ENCODE peak calls at places on chromosomes 16 and 17, in nine cellular contexts. T is substantia nigra; A is epithelial cell of prostate; H is thoracic aorta; P is MM.1S; V is cardiac muscle cell; U is neural progenitor cell; J is body of pancreas; W is effector memory CD4-positive, alpha-beta T cell. Q is an unnamed sample.

GRCh38 chr17:38709104-38709820 is 4.2 kb downstream of the MLLT6 start:
- DNase-seq in T (no peak), A (no peak), H (no peak), P (no peak), V (no peak), U (no peak), J (no peak), W (no peak), Q (no peak)

GRCh38 chr17:2183346-2183745 is 120.2 kb downstream of the SMG6 start:
- DNase-seq in T (no peak), A (no peak), H (no peak), P (no peak), V (no peak), U (no peak), J (no peak), W (no peak), Q (no peak)

GRCh38 chr17:82655038-82655479 is 6.8 kb upstream of the WDR45B start:
- DNase-seq in T (no peak), A (peak), H (no peak), P (no peak), V (no peak), U (no peak), J (no peak), W (no peak), Q (no peak)

GRCh38 chr17:76152580-76152979 is 11.5 kb upstream of the FOXJ1 start:
- DNase-seq in T (no peak), A (no peak), H (no peak), P (no peak), V (no peak), U (no peak), J (no peak), W (no peak), Q (no peak)

GRCh38 chr17:14320098-14320497 is 19.2 kb downstream of the HS3ST3B1 start:
- DNase-seq in T (no peak), A (no peak), H (no peak), P (no peak), V (no peak), U (no peak), J (no peak), W (no peak), Q (no peak)

GRCh38 chr16:80932725-80933124 is 74.0 kb downstream of the CMC2 start:
- DNase-seq in T (no peak), A (peak), H (peak), P (no peak), V (no peak), U (no peak), J (peak), W (no peak), Q (peak)

GRCh38 chr17:60134396-60135159 is 15.2 kb upstream of the CA4 start:
- DNase-seq in T (no peak), A (no peak), H (no peak), P (no peak), V (no peak), U (no peak), J (no peak), W (no peak), Q (no peak)

GRCh38 chr16:53224932-53225533 is 170.2 kb downstream of the CHD9 start:
- DNase-seq in T (no peak), A (no peak), H (no peak), P (peak), V (no peak), U (no peak), J (no peak), W (no peak), Q (no peak)

GRCh38 chr17:78474631-78475146 is 96.2 kb downstream of the PGS1 start:
- DNase-seq in T (no peak), A (no peak), H (no peak), P (peak), V (no peak), U (no peak), J (no peak), W (peak), Q (no peak)

GRCh38 chr17:76888661-76889060 is 20.5 kb downstream of the MGAT5B start:
- DNase-seq in T (no peak), A (no peak), H (no peak), P (no peak), V (no peak), U (peak), J (no peak), W (no peak), Q (no peak)

GRCh38 chr17:66649818-66650489 is 185.0 kb upstream of the CACNG5 start:
- DNase-seq in T (no peak), A (no peak), H (no peak), P (no peak), V (no peak), U (no peak), J (no peak), W (no peak), Q (no peak)

GRCh38 chr16:89325861-89326471 is 108.5 kb downstream of the ZNF778 start:
- DNase-seq in T (no peak), A (no peak), H (no peak), P (peak), V (peak), U (no peak), J (peak), W (no peak), Q (peak)

GRCh38 chr16:54055864-54056263 is 230.7 kb downstream of the IRX3 start:
- DNase-seq in T (no peak), A (no peak), H (no peak), P (no peak), V (no peak), U (no peak), J (no peak), W (no peak), Q (no peak)

GRCh38 chr17:35052780-35053179 is 10.7 kb downstream of the RFFL start:
- DNase-seq in T (no peak), A (no peak), H (no peak), P (no peak), V (no peak), U (no peak), J (no peak), W (no peak), Q (no peak)

GRCh38 chr17:35053204-35053603 is 10.3 kb downstream of the RFFL start:
- DNase-seq in T (no peak), A (no peak), H (no peak), P (no peak), V (no peak), U (no peak), J (no peak), W (no peak), Q (no peak)

GRCh38 chr17:35052240-35052608 is 11.3 kb downstream of the RFFL start:
- DNase-seq in T (no peak), A (no peak), H (no peak), P (no peak), V (no peak), U (no peak), J (no peak), W (no peak), Q (no peak)

GRCh38 chr17:35051183-35051578 is 12.3 kb downstream of the RFFL start:
- DNase-seq in T (no peak), A (no peak), H (no peak), P (peak), V (no peak), U (no peak), J (peak), W (peak), Q (no peak)

GRCh38 chr17:35051579-35052239 is 11.8 kb downstream of the RFFL start:
- DNase-seq in T (no peak), A (no peak), H (no peak), P (peak), V (no peak), U (no peak), J (no peak), W (no peak), Q (no peak)
- H3K27ac ChIP-seq in T (peak), A (peak), H (peak), P (peak), V (no peak), U (no peak), J (peak), W (peak), Q (peak)

GRCh38 chr17:43406676-43407645 is 8.2 kb downstream of the ARL4D start:
- DNase-seq in T (no peak), A (no peak), H (no peak), P (no peak), V (no peak), U (no peak), J (no peak), W (no peak), Q (no peak)
- H3K27ac ChIP-seq in T (no peak), A (peak), H (no peak), P (no peak), V (peak), U (no peak), J (no peak), W (no peak), Q (peak)

GRCh38 chr17:57124053-57124452 is 39.0 kb downstream of the AKAP1 start:
- DNase-seq in T (no peak), A (no peak), H (no peak), P (no peak), V (no peak), U (no peak), J (no peak), W (no peak), Q (no peak)
- H3K27ac ChIP-seq in T (no peak), A (no peak), H (no peak), P (no peak), V (no peak), U (no peak), J (no peak), W (no peak), Q (no peak)

GRCh38 chr17:72590882-72591499 is 470.2 kb downstream of the SOX9 start:
- DNase-seq in T (no peak), A (no peak), H (no peak), P (no peak), V (no peak), U (no peak), J (no peak), W (no peak), Q (no peak)

GRCh38 chr17:72594248-72594647 is 473.4 kb downstream of the SOX9 start:
- DNase-seq in T (no peak), A (no peak), H (no peak), P (no peak), V (no peak), U (no peak), J (no peak), W (no peak), Q (no peak)

GRCh38 chr17:72591500-72592241 is 470.9 kb downstream of the SOX9 start:
- DNase-seq in T (no peak), A (no peak), H (no peak), P (peak), V (peak), U (peak), J (no peak), W (no peak), Q (no peak)

GRCh38 chr17:72592967-72593325 is 472.1 kb downstream of the SOX9 start:
- DNase-seq in T (no peak), A (no peak), H (no peak), P (no peak), V (no peak), U (no peak), J (no peak), W (no peak), Q (no peak)

DNA sequence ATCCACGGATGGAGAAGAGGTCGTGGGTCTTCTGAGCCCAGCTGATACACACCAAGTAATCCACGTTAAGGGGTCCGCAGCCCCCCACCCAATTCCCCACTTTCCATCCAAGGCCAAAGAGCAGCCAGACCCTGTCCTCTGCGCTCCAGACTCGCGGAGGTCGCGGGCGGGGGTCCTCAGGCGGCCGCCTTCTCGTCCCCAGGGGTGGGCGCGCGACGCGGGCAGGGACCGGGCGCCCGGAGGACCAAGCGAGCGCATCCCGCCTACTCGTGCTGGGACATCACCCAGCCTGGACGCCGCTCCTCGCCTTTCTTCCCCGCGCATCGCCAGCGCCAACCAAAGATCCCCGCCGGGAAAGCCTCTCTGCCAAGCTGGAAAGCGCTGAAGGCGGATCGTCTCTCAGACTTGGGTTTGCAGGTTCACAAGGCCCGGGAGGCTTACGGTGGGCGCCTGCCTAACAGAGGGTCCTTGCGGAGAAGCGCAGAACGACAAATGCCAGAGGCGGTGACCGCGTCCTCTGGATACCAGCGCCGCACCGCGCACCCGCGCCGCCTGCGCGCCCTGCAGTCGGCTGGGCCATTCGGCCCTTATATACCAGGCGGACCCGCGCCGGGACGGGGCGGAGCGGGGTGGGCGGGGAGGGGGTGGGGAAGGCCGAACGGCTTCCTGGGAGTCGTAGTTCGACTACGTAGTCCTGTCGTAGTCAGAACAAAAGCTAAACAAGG is 471.6 kb downstream of the SOX9 start:
- DNase-seq in T (peak), A (no peak), H (no peak), P (peak), V (peak), U (peak), J (peak), W (peak), Q (no peak)
- H3K27ac ChIP-seq in T (peak), A (peak), H (no peak), P (peak), V (no peak), U (no peak), J (peak), W (peak), Q (no peak)

GRCh38 chr16:57591086-57591869 is 37.2 kb upstream of the ADGRG1 start:
- DNase-seq in T (peak), A (peak), H (no peak), P (peak), V (peak), U (peak), J (peak), W (peak), Q (peak)

GRCh38 chr16:57590654-57591085 is 37.8 kb upstream of the ADGRG1 start:
- DNase-seq in T (no peak), A (peak), H (no peak), P (no peak), V (no peak), U (no peak), J (no peak), W (no peak), Q (peak)

GRCh38 chr16:57593021-57593420 is 35.4 kb upstream of the ADGRG1 start:
- DNase-seq in T (no peak), A (no peak), H (no peak), P (no peak), V (no peak), U (no peak), J (no peak), W (no peak), Q (no peak)

GRCh38 chr16:57592591-57593003 is 35.8 kb upstream of the ADGRG1 start:
- DNase-seq in T (no peak), A (no peak), H (no peak), P (peak), V (no peak), U (no peak), J (peak), W (peak), Q (no peak)

GRCh38 chr16:57591870-57592485 is 36.5 kb upstream of the ADGRG1 start:
- DNase-seq in T (no peak), A (no peak), H (no peak), P (no peak), V (no peak), U (no peak), J (no peak), W (no peak), Q (no peak)
- H3K27ac ChIP-seq in T (no peak), A (peak), H (no peak), P (no peak), V (no peak), U (no peak), J (no peak), W (peak), Q (peak)

GRCh38 chr17:64092111-64092510 is 37.8 kb downstream of the ERN1 start:
- DNase-seq in T (no peak), A (no peak), H (no peak), P (no peak), V (no peak), U (no peak), J (peak), W (no peak), Q (no peak)
- H3K27ac ChIP-seq in T (no peak), A (no peak), H (no peak), P (peak), V (no peak), U (no peak), J (peak), W (no peak), Q (no peak)

Q was measured in uterus.